ENCODE peak calls at places on chromosomes 11 and 22, in eight cellular contexts. A, U, P, T, G, K, O and V are unnamed samples.

GRCh38 chr11:16902979-16903378 is 111.2 kb downstream of the PLEKHA7 start:
- DNase-seq in A (no peak), U (no peak), P (no peak), T (no peak), G (no peak), K (no peak), O (no peak), V (no peak)

GRCh38 chr22:22696104-22696503 is 51.7 kb downstream of the GGTLC2 start:
- DNase-seq in A (no peak), U (no peak), P (no peak), T (no peak), G (no peak), K (no peak), O (no peak), V (no peak)

GRCh38 chr22:23825246-23825905 is 13.4 kb downstream of the DERL3 start:
- DNase-seq in A (no peak), U (no peak), P (no peak), T (no peak), G (no peak), K (peak; percentile 52), O (no peak), V (peak; percentile 29)

GRCh38 chr22:39183991-39184585 is 31.6 kb upstream of the CBX7 start:
- DNase-seq in A (peak; percentile 43), U (peak; percentile 27), P (peak; percentile 48), T (no peak), G (peak; percentile 76), K (no peak), O (no peak), V (peak; percentile 55)

GRCh38 chr11:34052608-34053160 is 1.2 kb downstream of the CAPRIN1 start:
- DNase-seq in A (peak; percentile 47), U (no peak), P (no peak), T (peak; percentile 30), G (peak; percentile 67), K (peak; percentile 66), O (peak; percentile 29), V (peak; percentile 89)

GRCh38 chr11:31714840-31715239 is 96.3 kb downstream of the PAX6 start:
- DNase-seq in A (no peak), U (no peak), P (no peak), T (no peak), G (no peak), K (no peak), O (no peak), V (no peak)

GRCh38 chr11:3101921-3102640 is 44.9 kb upstream of the CARS1 start:
- DNase-seq in A (no peak), U (no peak), P (peak; percentile 67), T (no peak), G (peak; percentile 57), K (peak; percentile 61), O (peak; percentile 21), V (no peak)

GRCh38 chr11:71372693-71373657 is 75.2 kb downstream of the DHCR7 start:
- DNase-seq in A (no peak), U (peak; percentile 2), P (no peak), T (no peak), G (no peak), K (no peak), O (no peak), V (no peak)

GRCh38 chr11:128437137-128437536 is 150.2 kb downstream of the ETS1 start:
- DNase-seq in A (no peak), U (no peak), P (no peak), T (no peak), G (no peak), K (no peak), O (no peak), V (no peak)

GRCh38 chr11:43868852-43869567 is 11.6 kb upstream of the ALKBH3 start:
- DNase-seq in A (peak; percentile 81), U (no peak), P (no peak), T (no peak), G (no peak), K (no peak), O (no peak), V (no peak)

GRCh38 chr11:1470681-1471611 is 15.6 kb downstream of the MOB2 start:
- DNase-seq in A (no peak), U (no peak), P (no peak), T (no peak), G (peak; percentile 77), K (peak; percentile 64), O (no peak), V (peak; percentile 71)

GRCh38 chr11:14908214-14908880 is 16.3 kb upstream of the CYP2R1 start:
- DNase-seq in A (peak; percentile 59), U (peak; percentile 51), P (no peak), T (peak; percentile 34), G (no peak), K (no peak), O (no peak), V (no peak)

GRCh38 chr11:2975594-2975993 is 16.5 kb downstream of the NAP1L4 start:
- DNase-seq in A (peak; percentile 61), U (peak; percentile 36), P (no peak), T (no peak), G (no peak), K (no peak), O (peak; percentile 32), V (no peak)

GRCh38 chr22:46148885-46149492 is 1.3 kb upstream of the PPARA start:
- DNase-seq in A (no peak), U (no peak), P (no peak), T (peak; percentile 52), G (no peak), K (no peak), O (no peak), V (no peak)

GRCh38 chr11:132999519-132999918 is 532.8 kb downstream of the OPCML start:
- DNase-seq in A (no peak), U (no peak), P (no peak), T (no peak), G (no peak), K (no peak), O (no peak), V (no peak)

GRCh38 chr11:132992838-132993680 is 539.2 kb downstream of the OPCML start:
- DNase-seq in A (no peak), U (no peak), P (no peak), T (no peak), G (no peak), K (no peak), O (no peak), V (no peak)

GRCh38 chr11:132994038-132994502 is 538.2 kb downstream of the OPCML start:
- DNase-seq in A (no peak), U (no peak), P (no peak), T (no peak), G (peak; percentile 65), K (no peak), O (no peak), V (no peak)

GRCh38 chr11:132999031-132999430 is 533.3 kb downstream of the OPCML start:
- DNase-seq in A (no peak), U (no peak), P (no peak), T (no peak), G (no peak), K (no peak), O (no peak), V (no peak)

DNA sequence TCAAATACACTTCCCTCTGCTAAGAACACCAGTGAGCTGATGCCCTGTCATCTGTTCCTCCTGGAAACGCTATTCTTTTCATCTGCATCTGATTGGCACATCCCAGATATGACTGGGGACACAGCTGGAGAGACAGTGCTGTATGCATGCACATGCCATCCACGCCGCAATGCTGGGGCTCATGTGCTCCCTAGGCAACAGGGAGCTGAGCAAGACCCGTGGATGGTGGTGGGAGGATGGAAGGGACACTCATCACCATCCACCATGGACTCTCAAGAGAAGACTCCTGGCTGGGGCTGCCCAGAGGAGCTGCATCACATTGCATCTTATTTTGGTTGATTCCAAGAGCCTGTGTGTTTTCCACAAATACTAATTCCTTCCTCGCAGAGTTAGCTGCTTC is 534.9 kb downstream of the OPCML start:
- DNase-seq in A (no peak), U (no peak), P (no peak), T (no peak), G (no peak), K (no peak), O (no peak), V (no peak)
- TF ChIP-seq POLR2AphosphoS5 in A (no peak), U (no peak), P (no peak), T (no peak), G (no peak), K (no peak), O (no peak), V (no peak)

GRCh38 chr22:31750365-31751284 is 693 bp upstream of the PRR14L start:
- DNase-seq in A (peak; percentile 41), U (no peak), P (no peak), T (no peak), G (no peak), K (no peak), O (no peak), V (no peak)

GRCh38 chr22:31749636-31750364 is at the start of gene PRR14L:
- DNase-seq in A (peak; percentile 97), U (peak; percentile 91), P (peak; percentile 99), T (peak; percentile 99), G (peak; percentile 100), K (peak; percentile 99), O (peak; percentile 99), V (peak; percentile 100)

GRCh38 chr22:31747441-31747840 is 2.5 kb downstream of the PRR14L start:
- DNase-seq in A (no peak), U (no peak), P (no peak), T (no peak), G (no peak), K (no peak), O (no peak), V (no peak)

GRCh38 chr22:31752096-31752847 is 1.5 kb upstream of the DEPDC5 start:
- DNase-seq in A (peak; percentile 8), U (no peak), P (no peak), T (no peak), G (no peak), K (no peak), O (no peak), V (no peak)

GRCh38 chr22:31748490-31748889 is 1.4 kb downstream of the PRR14L start:
- DNase-seq in A (no peak), U (no peak), P (no peak), T (no peak), G (no peak), K (no peak), O (no peak), V (no peak)
- H3K4me3 ChIP-seq in A (peak overlapping the region; percentile 90), U (peak overlapping the region; percentile 98), P (peak overlapping the region; percentile 83), T (peak overlapping the region; percentile 100), G (peak overlapping the region; percentile 100), K (peak overlapping the region; percentile 88), O (peak overlapping the region; percentile 96), V (no peak overlapping the region)

GRCh38 chr11:68839054-68839865 is 2.5 kb downstream of the CPT1A start:
- DNase-seq in A (peak; percentile 94), U (peak; percentile 69), P (peak; percentile 98), T (peak; percentile 98), G (peak; percentile 98), K (peak; percentile 98), O (peak; percentile 98), V (peak; percentile 99)
- TF ChIP-seq POLR2A in A (peak; percentile 55), U (no peak), P (no peak), T (peak; percentile 87), G (peak; percentile 70), K (peak; percentile 24), O (no peak), V (no peak)

DNA sequence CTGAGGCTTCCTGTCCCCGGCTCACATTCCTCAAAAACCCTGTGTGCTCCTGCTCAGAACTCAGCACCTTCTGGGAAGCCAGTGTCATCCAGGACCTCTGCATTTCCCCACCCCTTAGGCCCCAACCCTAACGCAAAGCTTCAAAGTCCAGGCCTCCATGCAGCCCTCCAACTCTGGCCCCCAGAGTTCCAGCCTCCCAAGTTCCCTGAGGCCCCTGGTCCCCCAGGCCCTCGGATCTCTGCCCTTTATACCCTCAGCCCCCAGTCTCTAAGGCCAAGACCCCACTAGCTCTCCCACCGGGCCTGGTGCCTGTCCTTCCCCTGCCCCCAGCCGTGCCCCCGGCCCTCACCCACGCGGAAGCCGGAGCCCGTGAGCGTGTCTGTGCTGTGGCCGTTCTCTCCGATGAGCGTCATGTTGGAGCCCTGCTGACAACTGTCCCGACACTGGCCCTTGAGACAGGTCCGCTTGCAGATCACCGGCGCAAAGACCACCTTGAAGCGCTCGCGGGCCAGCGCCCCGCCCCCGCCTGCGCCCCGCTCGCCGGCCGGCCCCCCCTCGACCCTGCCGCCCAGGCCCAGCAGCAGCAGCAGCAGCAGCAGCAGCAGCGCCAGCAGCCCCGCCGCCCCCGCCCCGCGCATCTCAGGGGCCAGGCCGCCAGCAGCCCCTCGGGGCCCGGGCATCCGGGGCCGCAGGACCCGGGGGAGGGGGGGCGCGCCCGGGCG is 718 bp downstream of the LTBP3 start:
- DNase-seq in A (no peak), U (no peak), P (no peak), T (no peak), G (peak; percentile 90), K (peak; percentile 70), O (no peak), V (peak; percentile 87)
- TF ChIP-seq POLR2AphosphoS5 in A (no peak), U (no peak), P (no peak), T (no peak), G (no peak), K (no peak), O (no peak), V (no peak)